ENCODE peak calls at places on chromosomes 16 and 17, in nine cellular contexts. M, L, R, Z, X, W, P, H and G are unnamed samples.

GRCh38 chr16:48013476-48013875 is 142.3 kb downstream of the ABCC12 start:
- DNase-seq in M (no peak), R (no peak), W (no peak), X (no peak), L (no peak), Z (no peak), P (no peak), H (no peak), G (peak)

GRCh38 chr16:88350922-88351321 is 31.8 kb upstream of the ZNF469 start:
- DNase-seq in X (peak), R (no peak), P (no peak), W (no peak), M (no peak), H (peak), L (no peak), Z (no peak), G (no peak)

GRCh38 chr16:81315271-81316175 is 761 bp downstream of the GAN start:
- DNase-seq in L (peak), Z (peak), W (no peak), R (peak), M (peak), H (peak), P (peak), X (peak), G (peak)

GRCh38 chr17:78981010-78981888 is 1.5 kb upstream of the LGALS3BP start:
- DNase-seq in Z (no peak), M (no peak), W (no peak), R (no peak), H (peak), P (peak), L (no peak), X (no peak), G (no peak)

GRCh38 chr16:86680137-86680536 is 101.8 kb downstream of the FOXL1 start:
- DNase-seq in Z (no peak), H (no peak), W (peak), P (no peak), R (no peak), X (peak), M (peak), L (no peak), G (peak)

GRCh38 chr16:30075503-30076275 is at the start of gene PPP4C:
- DNase-seq in W (peak), Z (peak), M (peak), X (peak), R (peak), P (peak), H (peak), L (peak), G (peak)

GRCh38 chr16:81175325-81175891 is 63.1 kb upstream of the BCO1 start:
- DNase-seq in Z (no peak), H (no peak), W (peak), L (no peak), M (peak), P (no peak), X (no peak), R (no peak), G (peak)

GRCh38 chr16:66845791-66846221 is 1.6 kb downstream of the CA7 start:
- DNase-seq in W (no peak), X (no peak), Z (no peak), H (no peak), P (no peak), L (no peak), M (no peak), R (no peak), G (no peak)

GRCh38 chr16:85536411-85537330 is 76.5 kb upstream of the GSE1 start:
- DNase-seq in R (no peak), Z (no peak), W (no peak), H (no peak), L (no peak), P (no peak), M (no peak), X (no peak), G (no peak)

GRCh38 chr16:68985855-68986254 is 119.6 kb upstream of the HAS3 start:
- DNase-seq in X (no peak), L (no peak), Z (no peak), P (no peak), R (no peak), M (peak), H (no peak), W (peak), G (peak)

GRCh38 chr16:20611975-20612471 is 35.9 kb upstream of the ACSM2B start:
- DNase-seq in R (peak), M (no peak), L (peak), W (no peak), H (no peak), X (peak), Z (no peak), P (peak), G (no peak)

GRCh38 chr16:8044796-8045195 is 545.5 kb downstream of the TMEM114 start:
- DNase-seq in X (no peak), W (no peak), L (no peak), R (no peak), P (no peak), M (no peak), Z (no peak), H (no peak), G (no peak)

GRCh38 chr17:81138500-81138899 is 26.8 kb upstream of the PVALEF start:
- DNase-seq in P (no peak), X (no peak), W (no peak), R (no peak), L (no peak), H (no peak), Z (no peak), M (no peak), G (no peak)

GRCh38 chr17:8745586-8746500 is 1.2 kb upstream of the CCDC42 start:
- DNase-seq in H (peak), X (peak), P (peak), Z (peak), W (peak), L (peak), M (peak), R (peak), G (peak)

GRCh38 chr16:72844225-72844920 is 203.6 kb downstream of the ZFHX3 start:
- DNase-seq in M (no peak), X (no peak), W (no peak), Z (no peak), L (no peak), H (no peak), P (no peak), R (no peak), G (no peak)

GRCh38 chr16:3101018-3101840 is 2.1 kb upstream of the ZSCAN10 start:
- DNase-seq in L (no peak), H (peak), W (no peak), Z (no peak), R (no peak), M (no peak), P (no peak), X (peak), G (no peak)

GRCh38 chr17:2814499-2815341 is 18.5 kb downstream of the RAP1GAP2 start:
- DNase-seq in Z (no peak), P (no peak), H (peak), R (no peak), L (peak), M (no peak), W (no peak), X (peak), G (no peak)

GRCh38 chr17:14138649-14139048 is 69.3 kb downstream of the COX10 start:
- DNase-seq in H (no peak), W (no peak), Z (no peak), R (no peak), X (no peak), M (no peak), L (no peak), P (no peak), G (no peak)

GRCh38 chr17:44069974-44070454 is 521 bp upstream of the G6PC3 start:
- DNase-seq in M (no peak), L (no peak), X (no peak), H (peak), W (no peak), P (no peak), R (no peak), Z (no peak), G (peak)

GRCh38 chr16:63422633-63423032 is 1386.4 kb upstream of the CDH8 start:
- DNase-seq in M (no peak), R (no peak), P (no peak), H (no peak), X (no peak), L (no peak), W (no peak), Z (no peak), G (no peak)

GRCh38 chr17:69466451-69466850 is 52.0 kb downstream of the MAP2K6 start:
- DNase-seq in M (no peak), L (no peak), H (no peak), Z (no peak), X (no peak), W (no peak), R (no peak), P (no peak), G (no peak)

DNA sequence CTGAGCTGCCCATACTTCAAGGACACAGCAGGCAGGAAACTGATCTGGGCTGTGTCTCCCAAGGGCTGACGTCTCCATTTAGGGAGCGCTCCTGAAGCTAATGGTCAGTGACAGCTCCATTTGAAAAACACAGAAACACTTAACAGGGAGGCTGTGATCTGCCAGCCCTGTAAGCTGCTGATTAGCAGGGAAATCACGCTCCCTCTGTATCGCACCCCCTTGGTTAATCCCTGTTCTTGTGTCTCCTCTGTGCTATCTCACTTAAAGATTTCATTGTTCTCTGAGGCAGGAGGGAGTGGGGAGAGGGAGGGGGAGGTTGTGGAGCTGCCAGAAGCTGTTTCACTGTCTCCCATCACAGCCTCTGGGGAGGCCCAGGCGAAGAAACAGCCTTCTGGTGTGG is 47.4 kb upstream of the CACNG3 start:
- DNase-seq in X (no peak), P (no peak), W (no peak), Z (no peak), L (no peak), H (no peak), R (no peak), M (no peak), G (no peak)
- H3K4me3 ChIP-seq in X (no peak), P (no peak), W (no peak), Z (no peak), L (no peak), H (no peak), R (no peak), M (no peak), G (no peak)

GRCh38 chr17:39399792-39400191 is 1.6 kb downstream of the FBXL20 start:
- DNase-seq in L (no peak), Z (no peak), M (no peak), W (no peak), P (no peak), R (no peak), H (no peak), X (no peak), G (no peak)
- H3K4me3 ChIP-seq in L (no peak), Z (peak), M (peak), W (no peak), P (peak), R (peak), H (peak), X (no peak), G (peak)

GRCh38 chr17:76560877-76561221 is 21.0 kb downstream of the PRCD start:
- DNase-seq in R (no peak), Z (no peak), H (no peak), L (no peak), P (no peak), X (no peak), M (no peak), W (no peak), G (no peak)
- H3K4me3 ChIP-seq in R (peak), Z (no peak), H (no peak), L (no peak), P (no peak), X (no peak), M (no peak), W (no peak), G (no peak)

GRCh38 chr17:27800522-27800921 is at the start of gene NOS2:
- DNase-seq in L (no peak), H (no peak), P (no peak), W (no peak), Z (no peak), X (no peak), M (no peak), R (no peak), G (no peak)
- H3K4me3 ChIP-seq in L (no peak), H (no peak), P (no peak), W (no peak), Z (no peak), X (no peak), M (no peak), R (no peak), G (no peak)